ENCODE peak calls at places on chromosomes 1 and 21, in eight cellular contexts. One of them, this sample, is unnamed.
A peak's percentile ranks its signal among the peaks of the same experiment; 100 is the strongest.

GRCh38 chr1:247352175-247352574 is 20.5 kb upstream of the ZNF496 start:
- DNase-seq in AG09309: no peak
- DNase-seq in neural progenitor cell: no peak
- DNase-seq in GM12865: no peak
- DNase-seq in adrenal gland: no peak
- DNase-seq in suprapubic skin: no peak
- DNase-seq in left lung: no peak
- DNase-seq in right lobe of liver: no peak
- DNase-seq in this sample: no peak

GRCh38 chr1:203968728-203969127 is 104.2 kb upstream of the SOX13 start:
- DNase-seq in AG09309: no peak
- DNase-seq in neural progenitor cell: no peak
- DNase-seq in GM12865: no peak
- DNase-seq in adrenal gland: no peak
- DNase-seq in suprapubic skin: peak; percentile 65
- DNase-seq in left lung: no peak
- DNase-seq in right lobe of liver: no peak
- DNase-seq in this sample: no peak

GRCh38 chr21:44304846-44305245 is 5.0 kb downstream of the PFKL start:
- DNase-seq in AG09309: no peak
- DNase-seq in neural progenitor cell: peak; percentile 65
- DNase-seq in GM12865: peak; percentile 56
- DNase-seq in adrenal gland: peak; percentile 49
- DNase-seq in suprapubic skin: no peak
- DNase-seq in left lung: no peak
- DNase-seq in right lobe of liver: no peak
- DNase-seq in this sample: peak; percentile 70

GRCh38 chr1:39713557-39713956 is 22.3 kb upstream of the HPCAL4 start:
- DNase-seq in AG09309: no peak
- DNase-seq in neural progenitor cell: no peak
- DNase-seq in GM12865: no peak
- DNase-seq in adrenal gland: no peak
- DNase-seq in suprapubic skin: no peak
- DNase-seq in left lung: no peak
- DNase-seq in right lobe of liver: no peak
- DNase-seq in this sample: no peak

GRCh38 chr1:36382669-36383068 is 3.1 kb downstream of the STK40 start:
- DNase-seq in AG09309: no peak
- DNase-seq in neural progenitor cell: no peak
- DNase-seq in GM12865: no peak
- DNase-seq in adrenal gland: no peak
- DNase-seq in suprapubic skin: no peak
- DNase-seq in left lung: no peak
- DNase-seq in right lobe of liver: no peak
- DNase-seq in this sample: no peak

GRCh38 chr1:151741516-151741915 is 20.2 kb downstream of the RIIAD1 start:
- DNase-seq in AG09309: no peak
- DNase-seq in neural progenitor cell: no peak
- DNase-seq in GM12865: no peak
- DNase-seq in adrenal gland: no peak
- DNase-seq in suprapubic skin: no peak
- DNase-seq in left lung: no peak
- DNase-seq in right lobe of liver: no peak
- DNase-seq in this sample: no peak

GRCh38 chr1:204263240-204263848 is 49.6 kb upstream of the GOLT1A start:
- DNase-seq in AG09309: no peak
- DNase-seq in neural progenitor cell: no peak
- DNase-seq in GM12865: no peak
- DNase-seq in adrenal gland: no peak
- DNase-seq in suprapubic skin: no peak
- DNase-seq in left lung: no peak
- DNase-seq in right lobe of liver: no peak
- DNase-seq in this sample: no peak

GRCh38 chr1:115670476-115671175 is 28.9 kb downstream of the VANGL1 start:
- DNase-seq in AG09309: no peak
- DNase-seq in neural progenitor cell: no peak
- DNase-seq in GM12865: no peak
- DNase-seq in adrenal gland: no peak
- DNase-seq in suprapubic skin: no peak
- DNase-seq in left lung: no peak
- DNase-seq in right lobe of liver: no peak
- DNase-seq in this sample: peak; percentile 38

GRCh38 chr1:199954701-199955100 is 72.8 kb upstream of the NR5A2 start:
- DNase-seq in AG09309: no peak
- DNase-seq in neural progenitor cell: peak; percentile 70
- DNase-seq in GM12865: peak; percentile 14
- DNase-seq in adrenal gland: no peak
- DNase-seq in suprapubic skin: no peak
- DNase-seq in left lung: no peak
- DNase-seq in right lobe of liver: no peak
- DNase-seq in this sample: peak; percentile 51

GRCh38 chr1:66271904-66272254 is 262.1 kb upstream of the SGIP1 start:
- DNase-seq in AG09309: no peak
- DNase-seq in neural progenitor cell: no peak
- DNase-seq in GM12865: no peak
- DNase-seq in adrenal gland: peak; percentile 29
- DNase-seq in suprapubic skin: peak; percentile 62
- DNase-seq in left lung: peak; percentile 76
- DNase-seq in right lobe of liver: peak; percentile 66
- DNase-seq in this sample: no peak

GRCh38 chr1:94142022-94142421 is 21.1 kb upstream of the ABCA4 start:
- DNase-seq in AG09309: no peak
- DNase-seq in neural progenitor cell: no peak
- DNase-seq in GM12865: no peak
- DNase-seq in adrenal gland: no peak
- DNase-seq in suprapubic skin: no peak
- DNase-seq in left lung: no peak
- DNase-seq in right lobe of liver: no peak
- DNase-seq in this sample: no peak

GRCh38 chr1:41631971-41632370 is 147.5 kb upstream of the EDN2 start:
- DNase-seq in AG09309: no peak
- DNase-seq in neural progenitor cell: no peak
- DNase-seq in GM12865: no peak
- DNase-seq in adrenal gland: no peak
- DNase-seq in suprapubic skin: no peak
- DNase-seq in left lung: no peak
- DNase-seq in right lobe of liver: no peak
- DNase-seq in this sample: no peak

GRCh38 chr1:207423560-207424292 is 30.4 kb upstream of the CR2 start:
- DNase-seq in AG09309: no peak
- DNase-seq in neural progenitor cell: peak; percentile 25
- DNase-seq in GM12865: peak; percentile 64
- DNase-seq in adrenal gland: no peak
- DNase-seq in suprapubic skin: no peak
- DNase-seq in left lung: no peak
- DNase-seq in right lobe of liver: no peak
- DNase-seq in this sample: no peak
- TF ChIP-seq CTCF in AG09309: no peak
- TF ChIP-seq CTCF in neural progenitor cell: peak; percentile 5
- TF ChIP-seq CTCF in GM12865: no peak
- TF ChIP-seq CTCF in adrenal gland: no peak
- TF ChIP-seq CTCF in suprapubic skin: no peak
- TF ChIP-seq CTCF in left lung: no peak
- TF ChIP-seq CTCF in right lobe of liver: no peak
- TF ChIP-seq CTCF in this sample: no peak

GRCh38 chr1:44747878-44748277 is 8.2 kb downstream of the KIF2C start:
- DNase-seq in AG09309: no peak
- DNase-seq in neural progenitor cell: peak; percentile 12
- DNase-seq in GM12865: no peak
- DNase-seq in adrenal gland: no peak
- DNase-seq in suprapubic skin: no peak
- DNase-seq in left lung: no peak
- DNase-seq in right lobe of liver: no peak
- DNase-seq in this sample: no peak
- TF ChIP-seq CTCF in AG09309: no peak
- TF ChIP-seq CTCF in neural progenitor cell: peak; percentile 19
- TF ChIP-seq CTCF in GM12865: peak; percentile 1
- TF ChIP-seq CTCF in adrenal gland: no peak
- TF ChIP-seq CTCF in suprapubic skin: no peak
- TF ChIP-seq CTCF in left lung: no peak
- TF ChIP-seq CTCF in right lobe of liver: no peak
- TF ChIP-seq CTCF in this sample: no peak

GRCh38 chr1:223425550-223425949 is 32.3 kb downstream of the CCDC185 start:
- DNase-seq in AG09309: no peak
- DNase-seq in neural progenitor cell: no peak
- DNase-seq in GM12865: no peak
- DNase-seq in adrenal gland: no peak
- DNase-seq in suprapubic skin: no peak
- DNase-seq in left lung: no peak
- DNase-seq in right lobe of liver: no peak
- DNase-seq in this sample: no peak

GRCh38 chr1:223430221-223430620 is 37.0 kb downstream of the CCDC185 start:
- DNase-seq in AG09309: no peak
- DNase-seq in neural progenitor cell: no peak
- DNase-seq in GM12865: no peak
- DNase-seq in adrenal gland: no peak
- DNase-seq in suprapubic skin: no peak
- DNase-seq in left lung: no peak
- DNase-seq in right lobe of liver: no peak
- DNase-seq in this sample: no peak

GRCh38 chr1:223429821-223430220 is 36.6 kb downstream of the CCDC185 start:
- DNase-seq in AG09309: no peak
- DNase-seq in neural progenitor cell: no peak
- DNase-seq in GM12865: no peak
- DNase-seq in adrenal gland: no peak
- DNase-seq in suprapubic skin: no peak
- DNase-seq in left lung: no peak
- DNase-seq in right lobe of liver: no peak
- DNase-seq in this sample: no peak

GRCh38 chr1:223426936-223427335 is 33.7 kb downstream of the CCDC185 start:
- DNase-seq in AG09309: no peak
- DNase-seq in neural progenitor cell: no peak
- DNase-seq in GM12865: no peak
- DNase-seq in adrenal gland: no peak
- DNase-seq in suprapubic skin: no peak
- DNase-seq in left lung: no peak
- DNase-seq in right lobe of liver: no peak
- DNase-seq in this sample: no peak

GRCh38 chr1:223429313-223429731 is 36.1 kb downstream of the CCDC185 start:
- DNase-seq in AG09309: peak; percentile 41
- DNase-seq in neural progenitor cell: no peak
- DNase-seq in GM12865: no peak
- DNase-seq in adrenal gland: peak; percentile 79
- DNase-seq in suprapubic skin: no peak
- DNase-seq in left lung: no peak
- DNase-seq in right lobe of liver: no peak
- DNase-seq in this sample: no peak
- TF ChIP-seq CTCF in AG09309: peak; percentile 8
- TF ChIP-seq CTCF in neural progenitor cell: no peak
- TF ChIP-seq CTCF in GM12865: no peak
- TF ChIP-seq CTCF in adrenal gland: no peak
- TF ChIP-seq CTCF in suprapubic skin: no peak
- TF ChIP-seq CTCF in left lung: no peak
- TF ChIP-seq CTCF in right lobe of liver: no peak
- TF ChIP-seq CTCF in this sample: no peak

GRCh38 chr1:9228589-9228988 is 6.0 kb upstream of the H6PD start:
- DNase-seq in AG09309: no peak
- DNase-seq in neural progenitor cell: no peak
- DNase-seq in GM12865: no peak
- DNase-seq in adrenal gland: no peak
- DNase-seq in suprapubic skin: no peak
- DNase-seq in left lung: no peak
- DNase-seq in right lobe of liver: no peak
- DNase-seq in this sample: no peak

GRCh38 chr1:9225411-9225785 is 9.2 kb upstream of the H6PD start:
- DNase-seq in AG09309: no peak
- DNase-seq in neural progenitor cell: no peak
- DNase-seq in GM12865: no peak
- DNase-seq in adrenal gland: no peak
- DNase-seq in suprapubic skin: no peak
- DNase-seq in left lung: no peak
- DNase-seq in right lobe of liver: no peak
- DNase-seq in this sample: no peak

GRCh38 chr1:9224664-9225410 is 9.7 kb upstream of the H6PD start:
- DNase-seq in AG09309: no peak
- DNase-seq in neural progenitor cell: no peak
- DNase-seq in GM12865: no peak
- DNase-seq in adrenal gland: no peak
- DNase-seq in suprapubic skin: no peak
- DNase-seq in left lung: no peak
- DNase-seq in right lobe of liver: no peak
- DNase-seq in this sample: no peak

GRCh38 chr1:9218917-9219316 is 15.7 kb upstream of the H6PD start:
- DNase-seq in AG09309: no peak
- DNase-seq in neural progenitor cell: no peak
- DNase-seq in GM12865: no peak
- DNase-seq in adrenal gland: no peak
- DNase-seq in suprapubic skin: no peak
- DNase-seq in left lung: no peak
- DNase-seq in right lobe of liver: no peak
- DNase-seq in this sample: no peak

DNA sequence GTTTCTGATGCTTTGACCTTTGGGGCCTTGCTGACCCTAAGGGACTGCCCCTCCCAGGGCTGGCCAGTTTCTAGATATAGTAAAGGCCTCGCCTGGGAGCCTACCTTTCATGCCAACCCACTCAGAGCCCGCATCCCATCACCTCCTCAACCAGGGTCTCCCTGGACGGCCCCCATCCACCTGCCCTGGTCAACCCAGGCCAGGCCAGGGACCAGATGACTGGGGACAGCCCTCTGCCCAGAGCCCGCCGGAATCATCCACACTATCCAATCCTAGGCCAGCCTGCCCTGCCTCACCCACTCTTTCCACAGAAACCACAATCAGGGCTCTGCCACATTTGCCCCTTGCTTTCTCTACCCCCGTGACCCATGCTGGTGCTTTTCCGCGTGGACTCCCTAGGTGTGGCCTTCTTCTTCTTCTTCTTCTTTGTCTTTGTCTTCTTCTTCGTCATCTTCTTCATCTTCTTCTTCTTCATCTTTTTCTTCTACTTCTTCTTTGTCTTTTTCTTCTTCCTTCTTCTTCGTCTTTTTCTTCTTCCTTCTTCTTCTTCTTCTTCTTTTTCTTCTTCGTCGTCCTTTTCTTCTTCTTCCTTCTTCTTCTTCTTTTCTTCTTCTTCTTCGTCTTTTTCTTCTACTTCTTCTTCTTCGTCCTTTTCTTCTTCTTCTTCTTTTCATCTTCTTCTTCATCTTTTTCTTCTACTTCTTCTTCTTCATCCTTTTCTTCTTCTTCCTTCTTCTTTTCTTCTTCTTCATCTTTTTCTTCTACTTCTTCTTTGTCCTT is 11.5 kb upstream of the H6PD start:
- DNase-seq in AG09309: no peak
- DNase-seq in neural progenitor cell: no peak
- DNase-seq in GM12865: no peak
- DNase-seq in adrenal gland: no peak
- DNase-seq in suprapubic skin: no peak
- DNase-seq in left lung: no peak
- DNase-seq in right lobe of liver: no peak
- DNase-seq in this sample: no peak
- TF ChIP-seq CTCF in AG09309: no peak
- TF ChIP-seq CTCF in neural progenitor cell: no peak
- TF ChIP-seq CTCF in GM12865: no peak
- TF ChIP-seq CTCF in adrenal gland: no peak
- TF ChIP-seq CTCF in suprapubic skin: no peak
- TF ChIP-seq CTCF in left lung: no peak
- TF ChIP-seq CTCF in right lobe of liver: no peak
- TF ChIP-seq CTCF in this sample: no peak

DNA sequence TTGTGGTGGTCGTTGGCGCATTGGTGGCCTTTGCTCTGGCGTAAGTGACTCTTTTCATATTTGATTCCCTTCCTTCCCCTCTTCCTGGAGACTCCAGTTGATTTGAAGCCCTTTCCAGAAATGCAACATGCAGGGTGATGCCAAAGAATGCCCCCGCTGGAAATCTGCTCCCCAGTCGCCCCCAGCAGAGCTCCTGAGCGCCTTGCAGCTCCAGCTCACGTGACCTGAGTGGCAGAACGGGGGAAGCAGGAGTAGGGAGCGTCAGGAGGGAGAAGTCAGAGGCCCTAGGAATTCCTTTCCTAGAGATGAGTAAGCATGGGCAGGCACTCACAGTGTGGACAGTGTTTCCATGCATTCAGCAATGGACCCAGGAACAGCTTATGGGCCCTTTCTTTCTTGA is 255.9 kb downstream of the CACNA1E start:
- DNase-seq in AG09309: no peak
- DNase-seq in neural progenitor cell: no peak
- DNase-seq in GM12865: no peak
- DNase-seq in adrenal gland: no peak
- DNase-seq in suprapubic skin: no peak
- DNase-seq in left lung: no peak
- DNase-seq in right lobe of liver: no peak
- DNase-seq in this sample: no peak
- TF ChIP-seq CTCF in AG09309: no peak
- TF ChIP-seq CTCF in neural progenitor cell: no peak
- TF ChIP-seq CTCF in GM12865: no peak
- TF ChIP-seq CTCF in adrenal gland: no peak
- TF ChIP-seq CTCF in suprapubic skin: no peak
- TF ChIP-seq CTCF in left lung: no peak
- TF ChIP-seq CTCF in right lobe of liver: no peak
- TF ChIP-seq CTCF in this sample: no peak

This sample was measured in nephron progenitor cell.